ENCODE peak calls at places on chromosome 3, in seven cellular contexts. U is mesendoderm, G is H1, V is H9, O is neuronal stem cell, J is mesenchymal stem cell, F is trophoblast cell. P is an unnamed sample.

GRCh38 chr3:71109241-71109976 is 474.1 kb downstream of the FOXP1 start:
- DNase-seq in U (no peak), G (no peak), V (no peak), O (no peak), J (peak), F (peak), P (peak)

GRCh38 chr3:8555705-8556314 is 54.2 kb downstream of the LMCD1 start:
- DNase-seq in U (no peak), G (no peak), V (no peak), O (no peak), J (no peak), F (no peak), P (peak)

GRCh38 chr3:184320099-184320445 is 5.7 kb downstream of the EIF4G1 start:
- DNase-seq in U (no peak), G (no peak), V (no peak), O (no peak), J (peak), F (peak), P (peak)

GRCh38 chr3:151933224-151933858 is 59.9 kb downstream of the SUCNR1 start:
- DNase-seq in U (no peak), G (no peak), V (no peak), O (no peak), J (no peak), F (peak), P (no peak)

GRCh38 chr3:5138214-5138981 is 16.3 kb downstream of the ARL8B start:
- DNase-seq in U (no peak), G (no peak), V (no peak), O (no peak), J (peak), F (no peak), P (peak)

GRCh38 chr3:177813322-177813721 is 616.0 kb upstream of the TBL1XR1 start:
- DNase-seq in U (no peak), G (no peak), V (no peak), O (no peak), J (no peak), F (no peak), P (peak)

GRCh38 chr3:172259191-172259590 is 189.1 kb downstream of the GHSR start:
- DNase-seq in U (no peak), G (no peak), V (no peak), O (no peak), J (no peak), F (peak), P (no peak)

GRCh38 chr3:100746056-100746455 is 36.8 kb downstream of the TFG start:
- DNase-seq in U (no peak), G (no peak), V (no peak), O (no peak), J (no peak), F (no peak), P (no peak)

GRCh38 chr3:63877737-63878393 is 14.2 kb downstream of the ATXN7 start:
- DNase-seq in U (no peak), G (no peak), V (no peak), O (no peak), J (peak), F (no peak), P (peak)

GRCh38 chr3:114420072-114420471 is 126.2 kb downstream of the TIGIT start:
- DNase-seq in U (no peak), G (no peak), V (no peak), O (no peak), J (no peak), F (no peak), P (no peak)

GRCh38 chr3:4720316-4721075 is 227.3 kb downstream of the ITPR1 start:
- DNase-seq in U (peak), G (no peak), V (peak), O (no peak), J (peak), F (peak), P (peak)

GRCh38 chr3:151593923-151594322 is 133.1 kb upstream of the IGSF10 start:
- DNase-seq in U (no peak), G (no peak), V (no peak), O (no peak), J (no peak), F (no peak), P (no peak)

GRCh38 chr3:62665627-62666433 is 209.4 kb downstream of the CADPS start:
- DNase-seq in U (peak), G (peak), V (peak), O (peak), J (peak), F (peak), P (peak)

GRCh38 chr3:52532838-52533622 is 627 bp downstream of the NT5DC2 start:
- DNase-seq in U (peak), G (no peak), V (peak), O (peak), J (peak), F (peak), P (no peak)

GRCh38 chr3:46417841-46418611 is 11.0 kb downstream of the CCRL2 start:
- DNase-seq in U (peak), G (no peak), V (peak), O (no peak), J (no peak), F (no peak), P (no peak)

GRCh38 chr3:23612296-23612891 is 193.4 kb upstream of the UBE2E1 start:
- DNase-seq in U (no peak), G (no peak), V (no peak), O (no peak), J (peak), F (no peak), P (peak)

GRCh38 chr3:22175899-22176298 is 424.9 kb upstream of the ZNF385D start:
- DNase-seq in U (no peak), G (no peak), V (no peak), O (no peak), J (no peak), F (no peak), P (no peak)

GRCh38 chr3:72338942-72339749 is 509.1 kb downstream of the SHQ1 start:
- DNase-seq in U (no peak), G (no peak), V (no peak), O (no peak), J (peak), F (peak), P (peak)

GRCh38 chr3:74883690-74884089 is 269.2 kb upstream of the CNTN3 start:
- DNase-seq in U (peak), G (peak), V (peak), O (no peak), J (no peak), F (peak), P (peak)

GRCh38 chr3:58117561-58118305 is 93.0 kb downstream of the DNASE1L3 start:
- DNase-seq in U (peak), G (no peak), V (no peak), O (no peak), J (no peak), F (no peak), P (peak)

GRCh38 chr3:156750191-156750873 is 75.8 kb upstream of the LEKR1 start:
- DNase-seq in U (peak), G (no peak), V (peak), O (no peak), J (peak), F (no peak), P (peak)

GRCh38 chr3:161558256-161558655 is 61.6 kb downstream of the OTOL1 start:
- DNase-seq in U (no peak), G (no peak), V (no peak), O (no peak), J (no peak), F (no peak), P (no peak)

GRCh38 chr3:66615643-66616301 is 115.0 kb upstream of the LRIG1 start:
- DNase-seq in U (peak), G (no peak), V (no peak), O (no peak), J (no peak), F (no peak), P (peak)

GRCh38 chr3:113615976-113616375 is 80.5 kb downstream of the USF3 start:
- DNase-seq in U (no peak), G (no peak), V (no peak), O (no peak), J (no peak), F (no peak), P (no peak)

GRCh38 chr3:164267031-164267430 is 811.3 kb downstream of the SI start:
- DNase-seq in U (no peak), G (no peak), V (no peak), O (no peak), J (no peak), F (no peak), P (no peak)

GRCh38 chr3:15512173-15512572 is 9.3 kb downstream of the COLQ start:
- DNase-seq in U (no peak), G (no peak), V (no peak), O (no peak), J (peak), F (peak), P (peak)

GRCh38 chr3:15331606-15332404 is 581 bp downstream of the SH3BP5 start:
- DNase-seq in U (no peak), G (no peak), V (peak), O (no peak), J (peak), F (no peak), P (peak)

GRCh38 chr3:42498791-42499477 is 3.5 kb upstream of the VIPR1 start:
- DNase-seq in U (no peak), G (no peak), V (peak), O (no peak), J (no peak), F (no peak), P (no peak)

GRCh38 chr3:172029425-172030128 is 9.8 kb upstream of the FNDC3B start:
- DNase-seq in U (no peak), G (no peak), V (no peak), O (no peak), J (no peak), F (no peak), P (no peak)

GRCh38 chr3:134754768-134755559 is 40.1 kb upstream of the EPHB1 start:
- DNase-seq in U (peak), G (peak), V (peak), O (peak), J (peak), F (peak), P (peak)

GRCh38 chr3:42667096-42667522 is 13.6 kb downstream of the ZBTB47 start:
- DNase-seq in U (no peak), G (no peak), V (no peak), O (no peak), J (no peak), F (no peak), P (no peak)

GRCh38 chr3:40267940-40268707 is 41.4 kb upstream of the EIF1B start:
- DNase-seq in U (peak), G (no peak), V (no peak), O (no peak), J (no peak), F (peak), P (no peak)

GRCh38 chr3:122727766-122728165 is 47.1 kb downstream of the PARP14 start:
- DNase-seq in U (no peak), G (no peak), V (no peak), O (no peak), J (no peak), F (no peak), P (no peak)

GRCh38 chr3:58647661-58648141 is 18.9 kb downstream of the FAM3D start:
- DNase-seq in U (peak), G (no peak), V (no peak), O (no peak), J (no peak), F (no peak), P (no peak)

GRCh38 chr3:53230789-53231188 is 25.0 kb downstream of the TKT start:
- DNase-seq in U (no peak), G (no peak), V (peak), O (no peak), J (no peak), F (no peak), P (no peak)

GRCh38 chr3:12175844-12176453 is 17.2 kb upstream of the TIMP4 start:
- DNase-seq in U (peak), G (no peak), V (peak), O (peak), J (peak), F (peak), P (peak)

GRCh38 chr3:42934111-42934510 is 28.2 kb downstream of the ZNF662 start:
- DNase-seq in U (peak), G (no peak), V (no peak), O (no peak), J (no peak), F (peak), P (no peak)

GRCh38 chr3:195302436-195302835 is 31.5 kb upstream of the XXYLT1 start:
- DNase-seq in U (no peak), G (no peak), V (no peak), O (no peak), J (peak), F (no peak), P (peak)
- H3K18ac ChIP-seq in U (no peak), G (no peak), V (no peak), O (no peak), J (no peak), F (no peak), P (no peak)

GRCh38 chr3:116339441-116340028 is 105.8 kb downstream of the LSAMP start:
- DNase-seq in U (peak), G (no peak), V (no peak), O (no peak), J (peak), F (no peak), P (peak)

GRCh38 chr3:116342499-116342898 is 102.8 kb downstream of the LSAMP start:
- DNase-seq in U (no peak), G (no peak), V (no peak), O (no peak), J (no peak), F (no peak), P (no peak)

GRCh38 chr3:116340680-116341216 is 104.5 kb downstream of the LSAMP start:
- DNase-seq in U (no peak), G (no peak), V (no peak), O (no peak), J (peak), F (no peak), P (peak)

GRCh38 chr3:116341381-116341780 is 103.9 kb downstream of the LSAMP start:
- DNase-seq in U (no peak), G (no peak), V (no peak), O (no peak), J (no peak), F (no peak), P (no peak)

DNA sequence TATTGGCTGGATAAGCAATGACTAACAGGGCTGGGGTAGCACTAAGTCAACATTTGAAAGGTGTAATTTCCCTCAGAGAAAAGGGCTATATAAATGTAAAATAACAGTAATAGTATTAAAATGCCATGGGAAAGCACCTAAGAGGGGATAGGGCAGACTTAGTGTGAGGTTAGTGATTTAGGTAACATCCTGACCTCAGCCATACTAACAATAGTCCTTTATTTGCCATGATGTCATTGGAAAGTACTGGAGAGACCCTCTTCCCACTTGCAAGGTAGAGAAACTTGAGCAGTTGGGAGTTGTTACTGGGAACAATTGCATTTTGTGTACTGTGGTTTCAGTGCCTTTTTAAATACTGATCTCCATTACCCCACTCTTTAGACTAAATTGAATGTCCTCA is 103.4 kb downstream of the LSAMP start:
- DNase-seq in U (no peak), G (no peak), V (no peak), O (no peak), J (no peak), F (no peak), P (no peak)
- H3K18ac ChIP-seq in U (no peak), G (no peak), V (no peak), O (no peak), J (no peak), F (no peak), P (no peak)

GRCh38 chr3:30408105-30408557 is 198.3 kb upstream of the TGFBR2 start:
- DNase-seq in U (no peak), G (no peak), V (no peak), O (no peak), J (no peak), F (peak), P (peak)
- H3K18ac ChIP-seq in U (no peak), G (no peak), V (no peak), O (no peak), J (no peak), F (no peak), P (no peak)

GRCh38 chr3:18531662-18532061 is 106.5 kb upstream of the SATB1 start:
- DNase-seq in U (no peak), G (no peak), V (no peak), O (no peak), J (no peak), F (no peak), P (no peak)

DNA sequence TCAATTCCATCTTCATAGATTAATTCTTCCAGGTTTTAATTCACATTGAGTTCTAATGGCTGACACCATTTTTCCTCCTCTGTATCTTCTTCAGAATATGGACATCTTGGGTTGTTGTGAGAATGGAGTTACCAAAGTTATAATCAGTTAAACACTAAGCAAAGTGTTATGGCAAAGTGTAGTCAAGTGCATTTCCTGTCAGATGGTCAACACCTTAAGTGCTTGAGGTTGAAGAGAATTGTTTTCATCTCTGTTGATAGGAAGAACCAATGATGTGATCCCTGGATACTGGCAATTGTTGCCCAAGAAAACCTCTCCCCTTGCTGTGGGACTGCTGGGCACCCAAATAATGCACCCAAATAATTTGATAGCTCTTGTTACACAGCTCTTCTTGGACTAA is 102.6 kb upstream of the SATB1 start:
- DNase-seq in U (no peak), G (no peak), V (no peak), O (no peak), J (no peak), F (no peak), P (no peak)
- H3K18ac ChIP-seq in U (no peak), G (no peak), V (no peak), O (no peak), J (no peak), F (no peak), P (no peak)

DNA sequence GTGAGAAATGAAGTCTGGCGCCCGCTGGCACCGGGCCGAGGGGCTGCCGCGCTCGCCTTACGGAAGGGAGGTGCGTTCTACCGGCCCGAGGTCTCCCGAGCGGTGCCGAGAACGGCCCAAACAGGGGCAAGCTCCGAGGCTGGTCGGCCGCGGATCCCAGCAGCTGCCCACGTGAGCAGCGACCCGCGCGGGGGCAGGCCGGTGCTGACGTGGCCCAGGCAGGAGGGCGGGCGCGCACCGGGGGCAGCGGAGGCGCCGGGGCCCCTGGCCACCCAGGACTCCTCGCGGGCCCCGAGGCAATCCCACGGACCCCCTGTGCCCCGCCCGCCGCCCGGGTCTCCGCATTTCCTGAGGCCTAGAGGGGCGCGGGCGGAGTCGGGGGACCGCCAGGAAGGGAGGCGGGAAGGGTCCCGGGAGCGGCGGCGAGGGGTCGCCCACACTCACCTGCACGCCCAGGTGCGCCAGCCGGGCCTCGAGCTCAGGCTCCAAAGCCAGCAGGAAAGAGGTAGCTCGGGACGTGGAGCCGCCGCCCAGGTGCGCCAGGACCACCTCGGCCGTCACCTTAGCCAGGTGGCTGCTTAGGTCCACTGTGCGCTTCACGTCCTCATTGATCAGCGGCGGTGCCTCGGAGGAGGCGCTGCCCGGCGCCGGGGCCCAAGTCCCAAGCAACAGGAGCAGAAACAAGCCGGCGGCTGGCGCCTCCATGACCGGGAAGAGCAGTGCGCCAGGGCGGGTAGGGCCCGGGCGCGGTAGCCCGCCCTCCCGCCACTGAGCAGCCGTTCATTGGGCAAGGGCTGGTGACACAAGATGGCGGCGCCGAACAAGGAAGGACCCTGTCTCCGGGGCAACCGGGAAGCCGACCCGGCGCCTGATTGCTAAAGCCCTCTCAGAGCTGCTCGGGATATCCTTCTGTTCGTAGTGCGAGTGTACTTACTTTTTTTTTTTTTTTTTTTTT is at the start of gene RPN1:
- DNase-seq in U (peak), G (peak), V (peak), O (peak), J (peak), F (peak), P (peak)
- H3K18ac ChIP-seq in U (peak), G (peak), V (peak), O (peak), J (peak), F (peak), P (peak)

GRCh38 chr3:69716119-69716518 is 23.1 kb upstream of the MITF start:
- DNase-seq in U (no peak), G (no peak), V (no peak), O (no peak), J (no peak), F (no peak), P (no peak)
- H3K18ac ChIP-seq in U (no peak), G (no peak), V (no peak), O (peak), J (no peak), F (no peak), P (no peak)

P was measured in IMR-90.